ENCODE peak calls at places on chromosomes 5 and 9, in nine cellular contexts. X is NCI-H1930, I is EH, K is astrocyte of the hippocampus, S is LHCN-M2, U is kidney epithelial cell, Z is NT2/D1, Q is MV-4-11, T is BJ. O is an unnamed sample.

GRCh38 chr9:89606049-89606481 is 1.3 kb downstream of the GADD45G start:
- DNase-seq in T (no peak), Q (peak), K (peak), Z (no peak), U (peak), X (no peak), S (peak), I (peak), O (peak)

GRCh38 chr9:16052146-16052545 is 499.3 kb downstream of the CCDC171 start:
- DNase-seq in Q (no peak), U (no peak), K (no peak), X (no peak), Z (no peak), T (no peak), S (no peak), I (no peak), O (no peak)

GRCh38 chr5:38138574-38138973 is 119.8 kb upstream of the EGFLAM start:
- DNase-seq in X (no peak), K (no peak), I (no peak), U (no peak), Q (no peak), S (no peak), Z (no peak), T (no peak), O (no peak)

GRCh38 chr9:87212563-87213154 is 265.4 kb upstream of the GAS1 start:
- DNase-seq in Z (no peak), X (no peak), I (peak), U (peak), S (peak), Q (no peak), T (no peak), K (peak), O (no peak)

GRCh38 chr9:22037954-22038690 is 29.0 kb upstream of the CDKN2B start:
- DNase-seq in I (peak), S (peak), K (peak), T (no peak), Q (peak), Z (no peak), U (no peak), X (no peak), O (peak)

GRCh38 chr9:15308511-15308910 is 1.5 kb upstream of the TTC39B start:
- DNase-seq in Z (no peak), T (peak), U (no peak), I (peak), K (peak), X (no peak), Q (no peak), S (peak), O (no peak)

GRCh38 chr5:178322736-178323540 is 90.3 kb upstream of the PHYKPL start:
- DNase-seq in T (no peak), Q (no peak), I (no peak), K (no peak), U (no peak), Z (no peak), S (no peak), X (no peak), O (no peak)

GRCh38 chr5:83877911-83878706 is 157.5 kb upstream of the HAPLN1 start:
- DNase-seq in X (no peak), Q (no peak), U (no peak), T (no peak), K (peak), Z (no peak), S (peak), I (peak), O (no peak)

GRCh38 chr9:130482463-130482862 is 37.7 kb downstream of the ASS1 start:
- DNase-seq in I (peak), X (no peak), Z (no peak), S (no peak), K (peak), T (no peak), U (no peak), Q (no peak), O (no peak)

GRCh38 chr5:134084570-134084969 is 29.9 kb upstream of the TCF7 start:
- DNase-seq in K (no peak), S (no peak), I (no peak), Q (no peak), U (no peak), Z (no peak), X (no peak), T (no peak), O (no peak)

GRCh38 chr5:102778478-102778877 is 23.4 kb downstream of the PAM start:
- DNase-seq in I (peak), K (peak), X (no peak), S (peak), U (no peak), Z (no peak), Q (no peak), T (peak), O (no peak)

GRCh38 chr5:123007292-123007691 is 29.2 kb downstream of the PPIC start:
- DNase-seq in U (no peak), K (no peak), Z (no peak), Q (no peak), I (no peak), T (no peak), X (no peak), S (no peak), O (no peak)

GRCh38 chr9:757246-757881 is 84.1 kb upstream of the DMRT1 start:
- DNase-seq in S (peak), I (peak), Z (peak), X (peak), Q (peak), K (peak), U (no peak), T (no peak), O (no peak)

GRCh38 chr9:34125681-34126206 is 754 bp downstream of the DCAF12 start:
- DNase-seq in I (peak), S (peak), X (no peak), K (peak), T (no peak), Q (peak), Z (no peak), U (no peak), O (no peak)

GRCh38 chr5:127353761-127354160 is 63.2 kb downstream of the MEGF10 start:
- DNase-seq in I (no peak), K (no peak), U (no peak), S (no peak), Z (no peak), X (no peak), T (no peak), Q (no peak), O (no peak)

GRCh38 chr5:138159666-138160065 is 18.8 kb downstream of the BRD8 start:
- DNase-seq in T (no peak), K (no peak), X (no peak), Q (no peak), Z (no peak), S (no peak), I (no peak), U (no peak), O (no peak)

GRCh38 chr5:34772691-34773090 is 66.3 kb upstream of the TTC23L start:
- DNase-seq in X (no peak), K (no peak), Z (no peak), T (no peak), Q (no peak), I (no peak), S (no peak), U (no peak), O (no peak)

GRCh38 chr9:137717776-137718327 is 99.0 kb downstream of the EHMT1 start:
- DNase-seq in K (no peak), U (no peak), I (no peak), X (no peak), Q (no peak), T (no peak), Z (no peak), S (no peak), O (no peak)

GRCh38 chr9:33320568-33321261 is 30.4 kb downstream of the NFX1 start:
- DNase-seq in I (peak), X (no peak), S (peak), Q (no peak), U (peak), Z (no peak), K (peak), T (peak), O (no peak)

GRCh38 chr9:137762414-137763061 is 115.0 kb upstream of the CACNA1B start:
- DNase-seq in X (no peak), U (no peak), K (no peak), Z (no peak), T (no peak), I (no peak), S (no peak), Q (peak), O (no peak)

GRCh38 chr9:110700953-110701352 is 32.4 kb downstream of the MUSK start:
- DNase-seq in X (no peak), T (no peak), K (peak), U (no peak), Z (no peak), Q (no peak), S (peak), I (peak), O (no peak)

GRCh38 chr5:175356428-175356827 is 87.6 kb downstream of the DRD1 start:
- DNase-seq in Z (no peak), X (no peak), T (no peak), I (no peak), Q (no peak), U (no peak), S (no peak), K (no peak), O (no peak)